ENCODE peak calls at places on chromosome 11, in five cellular contexts. Q, M, F, S and D are unnamed samples.

GRCh38 chr11:121591405-121592033 is 138.8 kb upstream of the SORL1-AS1 start:
- DNase-seq in F (peak), Q (peak), M (peak), S (no peak), D (peak)

GRCh38 chr11:88402784-88403183 is 65.2 kb upstream of the CTSC start:
- DNase-seq in S (no peak), Q (no peak), F (no peak), M (no peak), D (no peak)

GRCh38 chr11:80417681-80418080 is 976.9 kb upstream of the TENM4 start:
- DNase-seq in M (no peak), F (no peak), Q (no peak), S (no peak), D (no peak)

GRCh38 chr11:35112056-35112845 is 26.7 kb upstream of the CD44 start:
- DNase-seq in S (no peak), M (no peak), F (no peak), Q (peak), D (no peak)

GRCh38 chr11:33622231-33622630 is 78.4 kb downstream of the C11orf91 start:
- DNase-seq in Q (no peak), F (no peak), M (peak), S (no peak), D (no peak)

GRCh38 chr11:115054541-115055538 is 376.5 kb downstream of the NXPE2 start:
- DNase-seq in M (no peak), Q (no peak), F (no peak), S (no peak), D (peak)

GRCh38 chr11:27255447-27255828 is 107.6 kb downstream of the CCDC34 start:
- DNase-seq in S (no peak), F (no peak), Q (no peak), M (peak), D (no peak)

GRCh38 chr11:30392221-30392784 is 69.4 kb downstream of the ARL14EP start:
- DNase-seq in Q (no peak), S (no peak), F (no peak), M (peak), D (no peak)

GRCh38 chr11:115267228-115267627 is 237.0 kb downstream of the CADM1 start:
- DNase-seq in M (no peak), F (no peak), S (no peak), Q (no peak), D (no peak)